ENCODE peak calls at places on chromosomes 16 and 17, in six cellular contexts. A is H7, T is hepatocyte, M is NCI-H1105, J is NCI-H1092, D is NCI-H2171. S is an unnamed sample.

GRCh38 chr16:28212532-28212873 is 738 bp upstream of the XPO6 start:
- DNase-seq in A (no peak), T (peak), M (no peak), J (no peak), D (no peak), S (no peak)

GRCh38 chr16:54817432-54817831 is 113.2 kb upstream of the IRX5 start:
- DNase-seq in A (peak), T (no peak), M (no peak), J (no peak), D (no peak), S (no peak)

GRCh38 chr16:30736995-30737793 is 11.0 kb upstream of the PHKG2 start:
- DNase-seq in A (peak), T (no peak), M (no peak), J (no peak), D (no peak), S (no peak)

GRCh38 chr16:55489956-55490265 is 10.9 kb downstream of the MMP2 start:
- DNase-seq in A (no peak), T (no peak), M (no peak), J (no peak), D (no peak), S (no peak)

GRCh38 chr16:46739934-46740333 is 8.2 kb downstream of the MYLK3 start:
- DNase-seq in A (no peak), T (no peak), M (no peak), J (no peak), D (no peak), S (no peak)

GRCh38 chr17:10618202-10618635 is 38.9 kb downstream of the MYH3 start:
- DNase-seq in A (peak), T (peak), M (peak), J (no peak), D (peak), S (peak)

GRCh38 chr17:50661795-50662391 is 27.2 kb downstream of the ABCC3 start:
- DNase-seq in A (peak), T (peak), M (no peak), J (no peak), D (peak), S (no peak)

GRCh38 chr16:716250-716607 is 1.3 kb downstream of the METRN start:
- DNase-seq in A (peak), T (no peak), M (no peak), J (peak), D (no peak), S (peak)

GRCh38 chr16:50229149-50229726 is 37.1 kb upstream of the ADCY7 start:
- DNase-seq in A (no peak), T (no peak), M (no peak), J (no peak), D (no peak), S (no peak)

GRCh38 chr16:72537684-72538083 is 365.7 kb upstream of the PMFBP1 start:
- DNase-seq in A (no peak), T (no peak), M (no peak), J (no peak), D (no peak), S (no peak)

GRCh38 chr17:77571562-77571981 is 386.9 kb upstream of the TNRC6C start:
- DNase-seq in A (peak), T (no peak), M (no peak), J (no peak), D (no peak), S (peak)

GRCh38 chr16:88315543-88316105 is 67.1 kb upstream of the ZNF469 start:
- DNase-seq in A (peak), T (peak), M (no peak), J (no peak), D (no peak), S (no peak)

GRCh38 chr16:66578596-66579531 is at the start of gene CMTM2:
- DNase-seq in A (peak), T (no peak), M (no peak), J (peak), D (no peak), S (no peak)

GRCh38 chr17:22221344-22221743 is 529.0 kb downstream of the KCNJ18 start:
- DNase-seq in A (no peak), T (no peak), M (no peak), J (no peak), D (no peak), S (no peak)

GRCh38 chr16:20867585-20867984 is 32.6 kb downstream of the DCUN1D3 start:
- DNase-seq in A (no peak), T (no peak), M (no peak), J (no peak), D (no peak), S (no peak)

GRCh38 chr17:11293480-11293879 is 52.5 kb downstream of the SHISA6 start:
- DNase-seq in A (no peak), T (no peak), M (no peak), J (no peak), D (no peak), S (no peak)

GRCh38 chr16:50696575-50697420 is 3.4 kb downstream of the NOD2 start:
- DNase-seq in A (no peak), T (peak), M (no peak), J (no peak), D (no peak), S (no peak)

GRCh38 chr16:54489225-54489781 is 202.7 kb upstream of the IRX3 start:
- DNase-seq in A (no peak), T (peak), M (peak), J (peak), D (no peak), S (no peak)

GRCh38 chr16:80931985-80932720 is 74.5 kb downstream of the CMC2 start:
- DNase-seq in A (peak), T (peak), M (no peak), J (peak), D (no peak), S (peak)

GRCh38 chr16:48608871-48609452 is 1.0 kb downstream of the N4BP1 start:
- DNase-seq in A (no peak), T (peak), M (no peak), J (no peak), D (no peak), S (no peak)

GRCh38 chr17:79420318-79421243 is 190.3 kb downstream of the RBFOX3 start:
- DNase-seq in A (no peak), T (peak), M (no peak), J (no peak), D (no peak), S (no peak)

GRCh38 chr17:55056530-55056929 is 88.0 kb downstream of the STXBP4 start:
- DNase-seq in A (no peak), T (no peak), M (peak), J (peak), D (peak), S (no peak)

GRCh38 chr17:19508327-19508867 is 25.3 kb upstream of the SLC47A1 start:
- DNase-seq in A (peak), T (peak), M (peak), J (peak), D (peak), S (no peak)

GRCh38 chr16:77584205-77584859 is 138.0 kb upstream of the NUDT7 start:
- DNase-seq in A (peak), T (peak), M (no peak), J (peak), D (no peak), S (peak)

GRCh38 chr16:88422733-88423447 is 30.2 kb upstream of the ZFPM1 start:
- DNase-seq in A (no peak), T (no peak), M (no peak), J (no peak), D (no peak), S (no peak)

GRCh38 chr17:67377727-67378443 is 804 bp downstream of the PITPNC1 start:
- DNase-seq in A (peak), T (peak), M (no peak), J (no peak), D (peak), S (no peak)

GRCh38 chr17:83142619-83143018 is 63.2 kb downstream of the METRNL start:
- DNase-seq in A (peak), T (peak), M (no peak), J (no peak), D (no peak), S (no peak)

GRCh38 chr17:56909742-56910508 is 3.9 kb downstream of the TRIM25 start:
- DNase-seq in A (no peak), T (no peak), M (no peak), J (no peak), D (no peak), S (no peak)

GRCh38 chr17:14688134-14688533 is 387.3 kb downstream of the HS3ST3B1 start:
- DNase-seq in A (peak), T (no peak), M (no peak), J (no peak), D (no peak), S (no peak)

GRCh38 chr17:27882162-27882840 is 10.9 kb downstream of the LYRM9 start:
- DNase-seq in A (no peak), T (no peak), M (no peak), J (no peak), D (no peak), S (no peak)

GRCh38 chr16:255183-255582 is 20.6 kb downstream of the RGS11 start:
- DNase-seq in A (no peak), T (no peak), M (no peak), J (no peak), D (no peak), S (no peak)

GRCh38 chr16:68470461-68471150 is 22.3 kb upstream of the SMPD3 start:
- DNase-seq in A (no peak), T (no peak), M (no peak), J (no peak), D (no peak), S (peak)

GRCh38 chr16:10256855-10257641 is 74.8 kb upstream of the GRIN2A start:
- DNase-seq in A (peak), T (peak), M (peak), J (peak), D (peak), S (no peak)

GRCh38 chr17:79027925-79028491 is 4.0 kb downstream of the C1QTNF1 start:
- DNase-seq in A (peak), T (no peak), M (no peak), J (no peak), D (no peak), S (no peak)

GRCh38 chr17:16377804-16378400 is 3.0 kb upstream of the UBB start:
- DNase-seq in A (no peak), T (no peak), M (no peak), J (no peak), D (no peak), S (no peak)

S was measured in hippocampal formation.